ENCODE peak calls at places on chromosomes 4 and X, in eight cellular contexts. T, R, B, Z, F, O, D and K are unnamed samples.

GRCh38 chr4:105859233-105859632 is 36.0 kb upstream of the NPNT start:
- DNase-seq in T (no peak), R (peak), B (no peak), Z (peak), F (peak), O (no peak), D (peak), K (no peak)

GRCh38 chrX:65750674-65751469 is 83.4 kb downstream of the MSN start:
- DNase-seq in T (no peak), R (no peak), B (no peak), Z (no peak), F (no peak), O (no peak), D (no peak), K (no peak)

GRCh38 chr4:186844059-186844681 is 120.5 kb upstream of the FAT1 start:
- DNase-seq in T (no peak), R (peak), B (no peak), Z (no peak), F (peak), O (no peak), D (no peak), K (no peak)

GRCh38 chr4:93394488-93395185 is 433.9 kb upstream of the ATOH1 start:
- DNase-seq in T (no peak), R (peak), B (no peak), Z (no peak), F (no peak), O (no peak), D (peak), K (no peak)

GRCh38 chrX:23982891-23983290 is 44.1 kb downstream of the KLHL15 start:
- DNase-seq in T (no peak), R (no peak), B (no peak), Z (no peak), F (no peak), O (no peak), D (no peak), K (no peak)

GRCh38 chr4:36187723-36188333 is 56.5 kb downstream of the ARAP2 start:
- DNase-seq in T (no peak), R (peak), B (no peak), Z (peak), F (no peak), O (no peak), D (peak), K (no peak)

GRCh38 chrX:107168712-107169111 is 37.5 kb downstream of the NUP62CL start:
- DNase-seq in T (no peak), R (no peak), B (no peak), Z (no peak), F (no peak), O (no peak), D (no peak), K (no peak)

GRCh38 chr4:1784789-1785591 is 8.1 kb upstream of the FGFR3 start:
- DNase-seq in T (no peak), R (peak), B (no peak), Z (peak), F (no peak), O (no peak), D (no peak), K (no peak)

GRCh38 chr4:78529569-78530209 is 21.9 kb upstream of the ANXA3 start:
- DNase-seq in T (no peak), R (peak), B (no peak), Z (no peak), F (no peak), O (no peak), D (peak), K (no peak)

GRCh38 chrX:24574743-24575142 is 72.4 kb downstream of the PCYT1B start:
- DNase-seq in T (no peak), R (no peak), B (no peak), Z (no peak), F (no peak), O (no peak), D (no peak), K (no peak)

GRCh38 chrX:53584891-53585290 is 101.6 kb downstream of the HUWE1 start:
- DNase-seq in T (no peak), R (no peak), B (no peak), Z (no peak), F (no peak), O (no peak), D (no peak), K (no peak)

GRCh38 chr4:17786567-17786966 is 5.1 kb upstream of the FAM184B start:
- DNase-seq in T (no peak), R (no peak), B (no peak), Z (no peak), F (no peak), O (no peak), D (no peak), K (no peak)

GRCh38 chrX:96792047-96792446 is 91.7 kb upstream of the RPA4 start:
- DNase-seq in T (no peak), R (no peak), B (no peak), Z (no peak), F (no peak), O (no peak), D (no peak), K (no peak)

GRCh38 chrX:40736170-40736505 is 796 bp upstream of the MED14 start:
- DNase-seq in T (no peak), R (no peak), B (no peak), Z (peak), F (no peak), O (no peak), D (no peak), K (no peak)

GRCh38 chr4:7584133-7584532 is 149.4 kb upstream of the PSAPL1 start:
- DNase-seq in T (no peak), R (no peak), B (no peak), Z (no peak), F (no peak), O (no peak), D (no peak), K (no peak)

GRCh38 chrX:16290997-16291396 is 123.7 kb downstream of the MAGEB17 start:
- DNase-seq in T (no peak), R (no peak), B (no peak), Z (no peak), F (no peak), O (no peak), D (no peak), K (no peak)

GRCh38 chrX:135549519-135549918 is 29.1 kb downstream of the INTS6L start:
- DNase-seq in T (no peak), R (no peak), B (no peak), Z (no peak), F (no peak), O (no peak), D (no peak), K (no peak)

GRCh38 chr4:158578476-158578875 is 56.8 kb downstream of the RXFP1 start:
- DNase-seq in T (no peak), R (peak), B (no peak), Z (peak), F (no peak), O (no peak), D (peak), K (peak)

GRCh38 chr4:139762715-139763114 is 97.1 kb downstream of the MGST2 start:
- DNase-seq in T (no peak), R (peak), B (no peak), Z (no peak), F (no peak), O (no peak), D (no peak), K (no peak)

GRCh38 chr4:6674500-6675149 is 19.1 kb upstream of the S100P start:
- DNase-seq in T (no peak), R (peak), B (peak), Z (peak), F (no peak), O (no peak), D (peak), K (peak)

GRCh38 chr4:1130318-1131186 is 17.2 kb upstream of the RNF212 start:
- DNase-seq in T (peak), R (peak), B (peak), Z (peak), F (peak), O (no peak), D (peak), K (peak)

GRCh38 chr4:122481766-122482405 is 25.4 kb upstream of the IL2 start:
- DNase-seq in T (no peak), R (peak), B (no peak), Z (no peak), F (no peak), O (no peak), D (no peak), K (no peak)

GRCh38 chrX:153593811-153594500 is 5.0 kb downstream of the CCNQ start:
- DNase-seq in T (no peak), R (no peak), B (no peak), Z (no peak), F (no peak), O (no peak), D (no peak), K (no peak)

GRCh38 chr4:11487876-11488545 is 59.3 kb upstream of the HS3ST1 start:
- DNase-seq in T (no peak), R (peak), B (no peak), Z (no peak), F (no peak), O (no peak), D (peak), K (no peak)

GRCh38 chr4:60344908-60345307 is 855.2 kb upstream of the ADGRL3 start:
- DNase-seq in T (no peak), R (no peak), B (no peak), Z (no peak), F (no peak), O (no peak), D (peak), K (no peak)

GRCh38 chrX:13101439-13102139 is 57.2 kb upstream of the FAM9C start:
- DNase-seq in T (no peak), R (peak), B (peak), Z (no peak), F (no peak), O (peak), D (peak), K (peak)

GRCh38 chr4:136476773-136477172 is 1055.5 kb downstream of the PCDH18 start:
- DNase-seq in T (no peak), R (no peak), B (no peak), Z (no peak), F (no peak), O (no peak), D (no peak), K (no peak)

GRCh38 chrX:153770606-153771175 is 6.6 kb downstream of the PLXNB3 start:
- DNase-seq in T (no peak), R (no peak), B (no peak), Z (no peak), F (no peak), O (no peak), D (no peak), K (no peak)

GRCh38 chr4:1097553-1097952 is 15.8 kb downstream of the RNF212 start:
- DNase-seq in T (no peak), R (no peak), B (no peak), Z (no peak), F (no peak), O (peak), D (no peak), K (no peak)

GRCh38 chrX:31128849-31129248 is 57.0 kb upstream of the FTHL17 start:
- DNase-seq in T (no peak), R (no peak), B (no peak), Z (no peak), F (no peak), O (no peak), D (no peak), K (no peak)

GRCh38 chr4:78311306-78311705 is 240.3 kb upstream of the ANXA3 start:
- DNase-seq in T (no peak), R (no peak), B (no peak), Z (no peak), F (no peak), O (no peak), D (no peak), K (no peak)

GRCh38 chrX:136711147-136711546 is 63.2 kb downstream of the CD40LG start:
- DNase-seq in T (no peak), R (peak), B (peak), Z (no peak), F (no peak), O (no peak), D (peak), K (peak)

GRCh38 chrX:136712631-136713030 is 64.7 kb downstream of the CD40LG start:
- DNase-seq in T (no peak), R (no peak), B (no peak), Z (no peak), F (no peak), O (no peak), D (no peak), K (no peak)

GRCh38 chrX:136710324-136710951 is 62.5 kb downstream of the CD40LG start:
- DNase-seq in T (no peak), R (peak), B (no peak), Z (no peak), F (no peak), O (no peak), D (peak), K (no peak)

DNA sequence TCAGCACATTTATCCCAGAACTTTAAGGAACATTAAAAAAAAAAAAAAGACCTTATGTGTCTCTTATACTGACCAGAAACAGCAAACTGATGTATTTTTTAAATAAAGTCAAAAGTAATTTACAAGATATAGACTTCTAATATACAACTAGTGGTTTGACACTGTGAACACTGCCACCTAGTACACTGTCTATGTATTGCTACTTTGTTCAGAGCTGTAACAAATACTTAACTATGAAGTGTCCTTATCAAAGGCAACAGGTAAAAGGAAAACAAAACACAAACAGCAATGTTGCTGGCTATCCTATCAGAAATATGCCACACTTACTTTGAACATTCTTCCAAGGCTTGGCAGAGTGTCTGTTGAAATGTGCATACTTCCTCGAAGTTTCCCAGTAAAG is 60.4 kb downstream of the CD40LG start:
- DNase-seq in T (no peak), R (peak), B (no peak), Z (no peak), F (no peak), O (no peak), D (peak), K (no peak)
- TF ChIP-seq CTCF in T (no peak), R (peak), B (no peak), Z (peak), F (peak), O (no peak), D (peak), K (peak)

DNA sequence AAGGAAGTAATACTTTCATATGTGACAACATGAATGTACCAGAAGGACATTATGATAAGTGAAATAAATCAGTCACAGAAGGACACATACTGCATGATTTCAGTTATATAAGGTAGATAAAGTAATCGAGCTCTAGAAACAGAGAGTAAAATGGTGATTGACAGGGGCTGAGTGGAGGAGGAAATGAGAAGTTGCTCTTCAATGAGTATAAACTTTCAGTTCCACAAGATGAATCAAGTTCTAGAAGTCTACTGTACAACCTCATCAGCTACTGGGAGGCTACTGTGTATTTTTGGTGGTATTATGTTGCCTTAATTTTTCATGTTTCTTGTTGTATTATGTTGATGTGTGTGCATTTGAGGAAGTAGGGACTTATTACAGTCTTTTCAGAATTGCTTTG is 270.9 kb upstream of the GRIA3 start:
- DNase-seq in T (no peak), R (no peak), B (no peak), Z (no peak), F (no peak), O (no peak), D (no peak), K (no peak)
- TF ChIP-seq CTCF in T (no peak), R (no peak), B (no peak), Z (no peak), F (no peak), O (no peak), D (no peak), K (no peak)

DNA sequence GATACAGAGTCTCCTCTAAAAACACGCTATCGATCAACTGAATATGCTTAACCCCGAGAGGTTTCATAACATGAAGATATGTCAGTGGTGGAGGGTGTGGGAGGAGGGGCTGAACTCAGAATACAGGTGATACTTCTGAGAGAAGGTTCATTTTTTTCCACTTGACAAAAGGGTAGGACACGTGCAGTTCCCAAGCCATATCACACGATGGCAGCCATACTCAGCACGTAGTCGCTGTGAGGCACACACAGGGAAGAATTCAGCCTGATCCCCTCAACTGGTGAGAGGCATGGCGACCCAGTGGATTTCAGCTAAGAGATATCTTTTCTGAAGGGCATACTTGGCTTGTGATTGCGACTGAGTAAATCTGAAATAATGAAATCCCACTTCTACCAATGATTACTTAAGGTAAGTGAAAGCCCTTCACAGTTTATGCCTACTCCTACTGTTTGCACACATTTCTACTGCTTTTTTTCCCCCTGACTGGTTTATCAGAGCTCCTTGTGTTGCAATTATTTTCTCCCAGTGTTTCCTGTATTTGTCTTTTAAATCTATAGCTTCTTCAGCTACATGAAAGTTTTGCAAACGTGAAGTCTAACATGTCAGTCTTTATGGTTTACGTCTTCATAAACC is 133.1 kb downstream of the CORIN start:
- DNase-seq in T (no peak), R (peak), B (peak), Z (peak), F (peak), O (no peak), D (peak), K (peak)
- TF ChIP-seq CTCF in T (no peak), R (peak), B (no peak), Z (peak), F (peak), O (no peak), D (peak), K (no peak)

GRCh38 chrX:46554942-46555341 is 9.7 kb upstream of the ZNF674 start:
- DNase-seq in T (no peak), R (peak), B (no peak), Z (peak), F (no peak), O (no peak), D (no peak), K (no peak)
- TF ChIP-seq CTCF in T (no peak), R (peak), B (peak), Z (no peak), F (peak), O (no peak), D (peak), K (no peak)

GRCh38 chr4:15778742-15779231 is 659 bp downstream of the CD38 start:
- DNase-seq in T (peak), R (peak), B (no peak), Z (no peak), F (no peak), O (no peak), D (no peak), K (peak)

GRCh38 chr4:15777697-15778096 is 431 bp upstream of the CD38 start:
- DNase-seq in T (no peak), R (no peak), B (no peak), Z (no peak), F (no peak), O (no peak), D (no peak), K (no peak)

GRCh38 chr4:15778191-15778741 is at the start of gene CD38:
- DNase-seq in T (peak), R (peak), B (no peak), Z (no peak), F (no peak), O (no peak), D (no peak), K (peak)

GRCh38 chr4:15779789-15780188 is 1.7 kb downstream of the CD38 start:
- DNase-seq in T (no peak), R (no peak), B (no peak), Z (no peak), F (no peak), O (no peak), D (peak), K (no peak)

DNA sequence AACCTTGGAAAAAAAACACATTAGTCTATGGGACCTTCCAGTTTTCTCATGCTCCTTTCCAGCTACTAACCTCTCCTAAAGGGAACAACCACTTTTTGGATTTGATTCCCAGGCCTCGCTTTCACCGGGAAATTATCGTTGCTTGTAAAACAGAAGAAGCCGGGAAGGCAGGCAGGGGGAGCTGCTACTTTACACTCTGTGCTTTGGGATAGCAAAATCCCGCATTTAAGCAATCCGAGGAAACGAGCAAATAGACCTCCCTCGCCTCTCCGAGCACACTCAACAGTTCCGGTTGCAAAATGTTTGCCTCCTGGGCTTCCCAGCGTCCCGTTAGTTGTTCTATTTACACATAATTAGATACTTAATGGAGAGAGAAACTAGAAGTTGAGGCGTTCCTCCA is 1.2 kb downstream of the CD38 start:
- DNase-seq in T (no peak), R (peak), B (no peak), Z (peak), F (no peak), O (peak), D (peak), K (peak)
- TF ChIP-seq CTCF in T (no peak), R (peak), B (no peak), Z (peak), F (peak), O (no peak), D (no peak), K (no peak)

GRCh38 chr4:2789801-2790582 is 2.9 kb upstream of the SH3BP2 start:
- DNase-seq in T (no peak), R (no peak), B (peak), Z (no peak), F (no peak), O (peak), D (no peak), K (no peak)
- TF ChIP-seq CTCF in T (no peak), R (no peak), B (no peak), Z (peak), F (no peak), O (no peak), D (no peak), K (no peak)

GRCh38 chr4:152556283-152556682 is 20.4 kb upstream of the FBXW7 start:
- DNase-seq in T (no peak), R (no peak), B (no peak), Z (no peak), F (no peak), O (no peak), D (no peak), K (no peak)

GRCh38 chr4:152559641-152560040 is 23.7 kb upstream of the FBXW7 start:
- DNase-seq in T (no peak), R (no peak), B (no peak), Z (no peak), F (no peak), O (no peak), D (no peak), K (no peak)

GRCh38 chr4:152556814-152557213 is 20.9 kb upstream of the FBXW7 start:
- DNase-seq in T (no peak), R (no peak), B (no peak), Z (no peak), F (no peak), O (no peak), D (no peak), K (no peak)

DNA sequence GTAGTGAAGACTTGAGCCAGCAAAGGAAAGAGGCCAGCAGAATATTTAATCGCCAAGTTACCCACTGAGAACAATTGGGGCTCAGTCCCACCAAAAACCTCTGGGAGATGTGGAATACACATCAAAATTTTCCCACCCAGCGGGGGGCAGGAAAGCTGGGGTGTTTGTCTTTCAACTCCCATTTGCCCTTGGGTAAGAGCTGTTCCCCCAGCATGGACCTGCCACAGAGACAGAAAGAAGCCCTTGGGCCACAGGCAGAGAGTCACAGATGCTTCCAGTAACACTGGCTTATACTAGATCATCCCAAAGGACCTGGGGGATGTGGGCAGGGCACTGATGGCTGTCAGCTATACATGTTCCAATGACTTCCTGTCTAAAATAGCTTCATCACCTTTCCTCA is 18.9 kb upstream of the FBXW7 start:
- DNase-seq in T (no peak), R (no peak), B (no peak), Z (no peak), F (no peak), O (no peak), D (no peak), K (no peak)
- TF ChIP-seq CTCF in T (no peak), R (no peak), B (no peak), Z (no peak), F (no peak), O (no peak), D (no peak), K (no peak)